ENCODE peak calls at places on chromosomes 11 and 22, in eight cellular contexts. V, L, N, P, S, H, X and A are unnamed samples.

GRCh38 chr22:20530368-20531153 is 23.2 kb downstream of the MED15 start:
- DNase-seq in V (no peak), L (no peak), N (no peak), P (no peak), S (no peak), H (no peak), X (no peak), A (no peak)

GRCh38 chr11:131767421-131767820 is 397.0 kb downstream of the NTM start:
- DNase-seq in V (no peak), L (no peak), N (no peak), P (no peak), S (no peak), H (no peak), X (no peak), A (no peak)

GRCh38 chr11:11789735-11790369 is 51.9 kb upstream of the USP47 start:
- DNase-seq in V (no peak), L (no peak), N (peak; percentile 20), P (peak; percentile 20), S (peak; percentile 13), H (no peak), X (no peak), A (peak; percentile 39)

GRCh38 chr11:123640677-123641494 is 13.5 kb downstream of the SCN3B start:
- DNase-seq in V (no peak), L (peak; percentile 14), N (peak; percentile 63), P (peak; percentile 52), S (peak; percentile 67), H (no peak), X (peak; percentile 51), A (peak; percentile 77)

GRCh38 chr11:36380296-36381004 is 84.4 kb downstream of the PRR5L start:
- DNase-seq in V (no peak), L (no peak), N (no peak), P (no peak), S (no peak), H (no peak), X (no peak), A (no peak)

GRCh38 chr22:49935561-49935960 is 17.1 kb downstream of the CRELD2 start:
- DNase-seq in V (no peak), L (no peak), N (no peak), P (no peak), S (no peak), H (no peak), X (peak; percentile 71), A (no peak)

GRCh38 chr11:28697920-28698827 is 590.0 kb downstream of the METTL15 start:
- DNase-seq in V (peak; percentile 57), L (no peak), N (peak; percentile 82), P (peak; percentile 70), S (peak; percentile 45), H (peak; percentile 10), X (peak; percentile 17), A (peak; percentile 57)

GRCh38 chr11:44842219-44842618 is 108.5 kb downstream of the TP53I11 start:
- DNase-seq in V (no peak), L (no peak), N (no peak), P (no peak), S (no peak), H (no peak), X (no peak), A (no peak)

GRCh38 chr22:20213833-20214708 is 54.0 kb downstream of the RTN4R start:
- DNase-seq in V (peak; percentile 44), L (no peak), N (no peak), P (no peak), S (no peak), H (no peak), X (no peak), A (no peak)

GRCh38 chr22:39332441-39333064 is 13.1 kb upstream of the RPL3 start:
- DNase-seq in V (no peak), L (no peak), N (no peak), P (no peak), S (no peak), H (no peak), X (no peak), A (no peak)

GRCh38 chr22:50456466-50457234 is 18.2 kb downstream of the SBF1 start:
- DNase-seq in V (no peak), L (no peak), N (no peak), P (no peak), S (no peak), H (no peak), X (no peak), A (no peak)

GRCh38 chr11:122843281-122844150 is 5.2 kb downstream of the CRTAM start:
- DNase-seq in V (no peak), L (no peak), N (no peak), P (no peak), S (no peak), H (no peak), X (peak; percentile 55), A (no peak)

GRCh38 chr11:6693342-6694228 is 10.4 kb upstream of the MRPL17 start:
- DNase-seq in V (no peak), L (peak; percentile 13), N (no peak), P (no peak), S (peak; percentile 6), H (no peak), X (peak; percentile 22), A (no peak)

GRCh38 chr22:34010259-34010658 is 90.0 kb upstream of the LARGE1 start:
- DNase-seq in V (no peak), L (no peak), N (no peak), P (no peak), S (no peak), H (no peak), X (no peak), A (no peak)